ENCODE peak calls at places on chromosomes 2 and 18, in nine cellular contexts. B is stomach, E is AG10803, X is astrocyte, U is fibroblast of pulmonary artery, M is IMR-90, D is endothelial cell of umbilical vein, L is left ventricle myocardium inferior, T is kidney epithelial cell. C is an unnamed sample.

GRCh38 chr2:220811952-220812570 is 760.0 kb downstream of the EPHA4 start:
- DNase-seq in B (no peak), E (no peak), X (peak), U (peak), M (peak), D (no peak), L (no peak), T (peak), C (peak)

GRCh38 chr2:200416878-200417277 is 93.0 kb downstream of the KCTD18 start:
- DNase-seq in B (no peak), E (no peak), X (no peak), U (no peak), M (no peak), D (no peak), L (no peak), T (no peak), C (no peak)

GRCh38 chr18:66419400-66419799 is 184.5 kb downstream of the CDH19 start:
- DNase-seq in B (no peak), E (no peak), X (no peak), U (no peak), M (no peak), D (no peak), L (no peak), T (no peak), C (no peak)

GRCh38 chr2:25215948-25216679 is 47.7 kb upstream of the POMC start:
- DNase-seq in B (peak), E (peak), X (peak), U (peak), M (no peak), D (peak), L (peak), T (no peak), C (peak)

GRCh38 chr2:229445013-229445412 is 173.9 kb upstream of the PID1 start:
- DNase-seq in B (peak), E (peak), X (peak), U (peak), M (peak), D (peak), L (peak), T (peak), C (peak)

GRCh38 chr2:3902131-3902530 is 198.8 kb downstream of the DCDC2C start:
- DNase-seq in B (no peak), E (no peak), X (no peak), U (no peak), M (no peak), D (no peak), L (no peak), T (no peak), C (no peak)

GRCh38 chr2:43000242-43001054 is 208.1 kb upstream of the HAAO start:
- DNase-seq in B (no peak), E (no peak), X (no peak), U (no peak), M (no peak), D (no peak), L (no peak), T (no peak), C (no peak)

GRCh38 chr2:135183822-135184221 is 131.7 kb downstream of the RAB3GAP1 start:
- DNase-seq in B (no peak), E (no peak), X (no peak), U (no peak), M (peak), D (no peak), L (no peak), T (no peak), C (no peak)

GRCh38 chr18:71405142-71405806 is 1116.4 kb downstream of the SOCS6 start:
- DNase-seq in B (no peak), E (no peak), X (no peak), U (no peak), M (no peak), D (no peak), L (no peak), T (no peak), C (no peak)

GRCh38 chr2:102008490-102008889 is 16.7 kb downstream of the IL1R2 start:
- DNase-seq in B (no peak), E (no peak), X (no peak), U (no peak), M (no peak), D (no peak), L (no peak), T (no peak), C (no peak)

GRCh38 chr2:96159084-96159830 is 14.0 kb upstream of the DUSP2 start:
- DNase-seq in B (no peak), E (no peak), X (no peak), U (no peak), M (no peak), D (no peak), L (no peak), T (no peak), C (no peak)

GRCh38 chr2:58796239-58796638 is 555.1 kb upstream of the FANCL start:
- DNase-seq in B (no peak), E (no peak), X (peak), U (no peak), M (no peak), D (no peak), L (no peak), T (no peak), C (no peak)

GRCh38 chr2:215833531-215834162 is 179.7 kb downstream of the MREG start:
- DNase-seq in B (no peak), E (no peak), X (peak), U (peak), M (peak), D (peak), L (no peak), T (peak), C (peak)

GRCh38 chr2:2507471-2507997 is 176.5 kb upstream of the MYT1L start:
- DNase-seq in B (no peak), E (no peak), X (no peak), U (no peak), M (no peak), D (no peak), L (no peak), T (no peak), C (no peak)

GRCh38 chr2:30235859-30236535 is 4.7 kb downstream of the LBH start:
- DNase-seq in B (peak), E (no peak), X (no peak), U (no peak), M (no peak), D (no peak), L (no peak), T (no peak), C (no peak)

GRCh38 chr2:219245148-219245898 is at the start of the genes GLB1L and STK16:
- DNase-seq in B (peak), E (peak), X (peak), U (peak), M (peak), D (peak), L (peak), T (peak), C (peak)

GRCh38 chr2:239294571-239295054 is 106.2 kb downstream of the HDAC4 start:
- DNase-seq in B (no peak), E (no peak), X (no peak), U (no peak), M (no peak), D (no peak), L (no peak), T (no peak), C (no peak)

GRCh38 chr2:205984381-205984780 is 101.6 kb downstream of the INO80D start:
- DNase-seq in B (no peak), E (no peak), X (no peak), U (no peak), M (no peak), D (no peak), L (no peak), T (no peak), C (no peak)

GRCh38 chr18:394997-395383 is 105.5 kb downstream of the COLEC12 start:
- DNase-seq in B (no peak), E (peak), X (peak), U (peak), M (peak), D (peak), L (no peak), T (peak), C (peak)

GRCh38 chr2:120765911-120766757 is 30.5 kb downstream of the GLI2 start:
- DNase-seq in B (peak), E (peak), X (peak), U (peak), M (peak), D (peak), L (peak), T (no peak), C (peak)

GRCh38 chr2:172270278-172271079 is 156.9 kb upstream of the ITGA6 start:
- DNase-seq in B (peak), E (no peak), X (no peak), U (no peak), M (peak), D (no peak), L (no peak), T (no peak), C (no peak)

GRCh38 chr2:18623782-18624181 is 34.4 kb upstream of the NT5C1B start:
- DNase-seq in B (no peak), E (peak), X (peak), U (peak), M (peak), D (no peak), L (no peak), T (peak), C (peak)

GRCh38 chr2:199764273-199764800 is 86.7 kb downstream of the FTCDNL1 start:
- DNase-seq in B (no peak), E (no peak), X (no peak), U (no peak), M (no peak), D (no peak), L (no peak), T (no peak), C (no peak)

GRCh38 chr18:39701071-39701783 is 2135.6 kb upstream of the CELF4 start:
- DNase-seq in B (no peak), E (peak), X (no peak), U (peak), M (peak), D (no peak), L (no peak), T (no peak), C (peak)

GRCh38 chr2:98731709-98732349 is 897 bp upstream of the MGAT4A start:
- DNase-seq in B (no peak), E (no peak), X (no peak), U (no peak), M (no peak), D (peak), L (no peak), T (no peak), C (no peak)

GRCh38 chr2:68749345-68749744 is 14.7 kb downstream of the ARHGAP25 start:
- DNase-seq in B (no peak), E (no peak), X (no peak), U (no peak), M (no peak), D (no peak), L (no peak), T (no peak), C (no peak)

GRCh38 chr2:68751397-68752339 is 17.1 kb downstream of the ARHGAP25 start:
- DNase-seq in B (peak), E (peak), X (peak), U (peak), M (peak), D (peak), L (peak), T (peak), C (peak)

GRCh38 chr2:68747918-68748317 is 13.3 kb downstream of the ARHGAP25 start:
- DNase-seq in B (no peak), E (no peak), X (no peak), U (no peak), M (no peak), D (no peak), L (no peak), T (no peak), C (no peak)

GRCh38 chr2:68753318-68753717 is 18.7 kb downstream of the ARHGAP25 start:
- DNase-seq in B (no peak), E (no peak), X (no peak), U (no peak), M (no peak), D (no peak), L (no peak), T (no peak), C (no peak)

DNA sequence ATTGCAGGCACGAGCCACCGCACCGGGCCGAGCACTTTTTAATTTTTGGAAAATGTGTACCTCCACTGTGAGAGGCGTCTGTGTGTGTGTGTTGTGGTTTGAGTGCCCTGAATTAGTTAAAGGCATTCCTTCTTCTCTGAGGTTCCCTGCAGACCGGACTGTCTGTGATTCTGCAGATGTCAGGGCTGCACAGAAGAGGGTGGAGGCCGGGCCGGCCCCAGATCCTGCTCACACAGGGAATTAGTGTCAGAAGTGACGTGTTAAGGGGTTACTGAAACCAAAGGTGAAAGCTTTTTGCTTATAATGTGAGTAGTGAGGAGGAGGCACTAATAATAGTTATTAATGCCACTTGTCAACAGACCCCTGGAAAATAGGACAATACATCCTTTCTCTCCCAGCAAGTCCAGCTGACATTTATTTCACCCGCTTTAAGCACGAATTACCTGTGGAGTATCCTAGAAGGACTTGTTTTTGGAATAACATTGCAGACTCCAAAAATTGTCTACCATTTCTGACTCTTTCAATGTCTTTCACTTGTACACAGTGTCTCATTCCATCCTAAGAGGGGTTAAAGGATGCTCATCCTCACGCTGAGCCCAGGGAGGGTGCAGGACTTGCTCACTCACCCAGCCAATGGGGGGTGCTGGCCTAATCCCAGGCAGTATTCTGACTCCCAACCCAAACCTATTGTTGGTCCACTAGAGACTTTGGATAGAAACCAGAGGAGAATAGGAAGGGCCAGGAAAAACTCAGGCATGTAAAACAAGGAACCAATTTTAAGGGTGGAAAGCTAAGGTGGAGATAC is 16.2 kb downstream of the ARHGAP25 start:
- DNase-seq in B (no peak), E (no peak), X (no peak), U (no peak), M (no peak), D (no peak), L (no peak), T (no peak), C (no peak)
- TF ChIP-seq CTCF in B (no peak), E (no peak), X (no peak), U (no peak), M (no peak), D (no peak), L (no peak), T (no peak), C (no peak)

GRCh38 chr2:196591004-196591403 is 48.5 kb upstream of the CCDC150 start:
- DNase-seq in B (no peak), E (no peak), X (no peak), U (no peak), M (no peak), D (no peak), L (no peak), T (no peak), C (no peak)

GRCh38 chr2:196594158-196594557 is 45.4 kb upstream of the CCDC150 start:
- DNase-seq in B (no peak), E (no peak), X (no peak), U (no peak), M (no peak), D (no peak), L (no peak), T (no peak), C (no peak)

GRCh38 chr2:196591621-196592022 is 47.9 kb upstream of the CCDC150 start:
- DNase-seq in B (no peak), E (no peak), X (no peak), U (no peak), M (no peak), D (no peak), L (no peak), T (no peak), C (no peak)

GRCh38 chr2:196592912-196593881 is 46.3 kb upstream of the CCDC150 start:
- DNase-seq in B (no peak), E (peak), X (peak), U (peak), M (peak), D (peak), L (peak), T (no peak), C (peak)

GRCh38 chr2:196592331-196592911 is 47.1 kb upstream of the CCDC150 start:
- DNase-seq in B (no peak), E (peak), X (peak), U (peak), M (peak), D (peak), L (peak), T (no peak), C (peak)
- H3K4me3 ChIP-seq in B (peak), E (peak), X (peak), U (peak), M (peak), D (peak), L (peak), T (peak), C (peak)

DNA sequence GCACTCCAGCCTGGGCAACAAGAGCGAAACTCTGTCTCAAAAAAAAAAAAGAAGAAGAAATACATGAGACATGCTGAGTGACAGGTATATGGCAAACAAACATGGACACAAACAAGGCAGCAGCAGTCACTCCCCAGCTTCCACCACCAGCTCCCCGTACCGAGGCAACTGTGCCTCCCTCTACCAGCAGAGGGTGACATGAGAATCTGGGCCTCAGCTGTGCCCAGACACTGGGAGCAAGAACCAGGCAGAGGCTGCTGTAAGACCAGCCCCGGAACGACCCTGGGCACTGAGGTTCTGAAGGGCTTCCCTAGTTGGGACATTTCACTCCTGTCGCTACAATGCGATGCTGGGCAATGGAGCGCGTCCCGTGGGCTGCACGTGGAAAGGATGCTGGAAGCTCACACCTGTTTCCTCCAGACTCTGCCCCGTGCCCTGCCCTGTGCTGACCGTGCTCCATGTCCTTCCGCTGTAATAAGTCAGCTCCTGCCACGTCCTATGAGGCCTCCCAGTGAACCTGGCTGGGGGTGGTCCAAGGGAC is 37.1 kb downstream of the BOK start:
- DNase-seq in B (no peak), E (no peak), X (no peak), U (no peak), M (no peak), D (peak), L (no peak), T (no peak), C (no peak)
- TF ChIP-seq CTCF in B (no peak), E (no peak), X (no peak), U (peak), M (peak), D (peak), L (no peak), T (peak), C (peak)

GRCh38 chr2:174336403-174337336 is 1.9 kb downstream of the SP9 start:
- DNase-seq in B (no peak), E (no peak), X (no peak), U (no peak), M (no peak), D (peak), L (no peak), T (no peak), C (no peak)
- H3K4me3 ChIP-seq in B (peak), E (peak), X (no peak), U (no peak), M (no peak), D (no peak), L (peak), T (peak), C (peak)

DNA sequence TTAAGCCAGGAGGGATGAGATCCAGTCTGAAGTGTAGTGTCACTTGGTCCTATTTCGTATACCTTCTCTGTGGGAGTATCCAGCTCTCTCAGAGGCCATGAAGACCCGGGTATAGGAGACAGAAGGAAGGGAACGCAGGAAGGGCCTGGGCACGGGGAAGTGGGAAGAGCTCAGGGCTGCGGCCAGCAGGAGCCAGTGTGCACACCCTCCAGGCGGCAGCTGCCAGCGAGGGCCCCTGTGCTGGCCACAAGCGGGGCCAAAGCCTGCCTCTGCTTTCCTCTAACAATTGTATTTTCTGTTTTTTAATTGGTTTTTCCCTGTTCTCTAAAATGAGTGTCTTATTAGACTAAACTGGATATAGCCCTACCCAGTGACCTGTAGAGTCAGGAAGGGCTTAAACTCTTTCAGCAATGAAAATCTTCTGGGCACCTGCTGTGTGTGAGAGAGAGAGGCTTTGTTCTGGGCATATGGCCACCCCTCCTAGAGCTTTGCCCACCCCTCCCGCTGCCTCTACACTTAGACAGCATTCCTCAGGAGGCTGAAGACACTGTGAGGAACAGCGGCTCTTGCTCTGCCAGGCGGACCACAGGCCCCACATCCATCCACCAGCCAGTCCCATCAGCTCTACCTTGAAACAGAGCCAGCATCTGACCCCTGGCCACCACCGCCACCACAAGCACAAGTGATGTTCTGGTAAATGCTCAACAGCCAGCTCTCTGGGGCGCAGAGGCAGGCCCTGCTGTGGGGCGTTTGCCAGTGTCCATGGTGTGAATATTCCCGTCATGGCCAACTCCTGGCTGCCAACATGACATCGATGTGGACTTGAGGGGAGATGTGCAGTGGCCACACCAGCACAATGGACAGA is 9.5 kb downstream of the GPR17 start:
- DNase-seq in B (no peak), E (no peak), X (no peak), U (no peak), M (no peak), D (no peak), L (peak), T (no peak), C (no peak)
- TF ChIP-seq CTCF in B (no peak), E (no peak), X (no peak), U (no peak), M (no peak), D (no peak), L (no peak), T (no peak), C (no peak)

GRCh38 chr18:67514901-67515540 is 1.5 kb downstream of the DSEL start:
- DNase-seq in B (no peak), E (no peak), X (no peak), U (peak), M (peak), D (peak), L (no peak), T (no peak), C (peak)

GRCh38 chr18:67515987-67516431 is 511 bp downstream of the DSEL start:
- DNase-seq in B (peak), E (peak), X (peak), U (peak), M (peak), D (peak), L (peak), T (peak), C (peak)

GRCh38 chr18:67518566-67518965 is 2.0 kb upstream of the DSEL start:
- DNase-seq in B (no peak), E (no peak), X (no peak), U (no peak), M (no peak), D (no peak), L (no peak), T (no peak), C (peak)

GRCh38 chr18:67517224-67517765 is 775 bp upstream of the DSEL start:
- DNase-seq in B (no peak), E (peak), X (no peak), U (no peak), M (peak), D (no peak), L (peak), T (no peak), C (peak)

GRCh38 chr18:67516432-67517223 is at the start of gene DSEL:
- DNase-seq in B (peak), E (peak), X (peak), U (peak), M (peak), D (peak), L (peak), T (peak), C (peak)
- H3K4me3 ChIP-seq in B (peak), E (peak), X (peak), U (peak), M (peak), D (peak), L (peak), T (peak), C (peak)

GRCh38 chr2:224887159-224887558 is 155.1 kb downstream of the DOCK10 start:
- DNase-seq in B (no peak), E (peak), X (peak), U (peak), M (peak), D (no peak), L (no peak), T (no peak), C (peak)
- TF ChIP-seq CTCF in B (no peak), E (peak), X (no peak), U (peak), M (peak), D (no peak), L (no peak), T (no peak), C (peak)

GRCh38 chr18:49645836-49646235 is 84.0 kb downstream of the LIPG start:
- DNase-seq in B (peak), E (peak), X (peak), U (peak), M (peak), D (no peak), L (peak), T (no peak), C (peak)
- H3K4me3 ChIP-seq in B (peak), E (peak), X (peak), U (no peak), M (no peak), D (no peak), L (no peak), T (no peak), C (peak)